ENCODE peak calls at places on chromosomes 4 and X, in six cellular contexts. Q is DMS79, E is AG04449, W is NCI-H1092, H is iris pigment epithelial cell, T is transverse colon. S is an unnamed sample.

GRCh38 chr4:71732706-71733105 is 51.2 kb downstream of the GC start:
- DNase-seq in H (peak; percentile 52), W (no peak), E (peak; percentile 10), Q (no peak), T (no peak), S (no peak)

GRCh38 chr4:72701987-72702819 is 133.2 kb upstream of the ADAMTS3 start:
- DNase-seq in E (peak; percentile 4), Q (no peak), H (peak; percentile 69), T (no peak), W (peak; percentile 20), S (peak; percentile 28)

GRCh38 chr4:177250056-177250696 is 59.5 kb upstream of the NEIL3 start:
- DNase-seq in E (no peak), H (peak; percentile 59), T (peak; percentile 73), W (peak; percentile 40), Q (no peak), S (peak; percentile 70)

GRCh38 chr4:127781303-127782024 is 658 bp upstream of the HSPA4L start:
- DNase-seq in T (peak; percentile 49), Q (no peak), E (no peak), H (peak; percentile 40), W (no peak), S (peak; percentile 50)

GRCh38 chrX:72716766-72717165 is 2.7 kb upstream of the PHKA1 start:
- DNase-seq in T (no peak), H (peak; percentile 2), Q (no peak), E (no peak), W (no peak), S (no peak)

GRCh38 chr4:3703677-3704521 is 62.3 kb upstream of the ADRA2C start:
- DNase-seq in E (no peak), W (no peak), H (no peak), Q (no peak), T (no peak), S (no peak)

GRCh38 chr4:153785830-153786721 is 2.8 kb downstream of the SFRP2 start:
- DNase-seq in T (no peak), E (no peak), H (no peak), Q (no peak), W (no peak), S (no peak)

GRCh38 chr4:4599886-4600285 is 58.0 kb upstream of the STX18 start:
- DNase-seq in W (peak; percentile 68), E (no peak), H (no peak), T (no peak), Q (no peak), S (no peak)

GRCh38 chr4:176653406-176654220 is 139.1 kb downstream of the VEGFC start:
- DNase-seq in H (no peak), W (no peak), T (no peak), E (no peak), Q (no peak), S (no peak)

GRCh38 chr4:72909461-72909860 is 160.1 kb downstream of the COX18 start:
- DNase-seq in H (no peak), Q (no peak), E (no peak), W (no peak), T (no peak), S (peak; percentile 36)

GRCh38 chr4:25663778-25664177 is 8.1 kb downstream of the SLC34A2 start:
- DNase-seq in E (no peak), H (no peak), T (no peak), W (no peak), Q (no peak), S (no peak)